ENCODE peak calls at places on chromosomes 1 and 21, in six cellular contexts. M is IMR-90, Q is Peyer's patch, J is left ventricle myocardium inferior, V is heart left ventricle, U is lower lobe of right lung. I is an unnamed sample.

GRCh38 chr1:230280054-230280795 is 145.9 kb downstream of the PGBD5 start:
- DNase-seq in Q (no peak), J (no peak), U (peak; percentile 23), M (no peak), V (no peak), I (no peak)

GRCh38 chr1:71080178-71080781 is 555 bp downstream of the ZRANB2 start:
- DNase-seq in M (peak; percentile 7), J (no peak), V (no peak), Q (no peak), U (no peak), I (no peak)

GRCh38 chr1:19072285-19072981 is 116.0 kb upstream of the IFFO2 start:
- DNase-seq in Q (no peak), M (no peak), V (no peak), U (peak; percentile 26), J (no peak), I (no peak)

GRCh38 chr1:221897312-221897711 is 155.4 kb upstream of the DUSP10 start:
- DNase-seq in U (no peak), V (no peak), M (peak; percentile 78), Q (no peak), J (no peak), I (no peak)

GRCh38 chr1:4820543-4820942 is 166.1 kb downstream of the AJAP1 start:
- DNase-seq in J (no peak), V (no peak), U (no peak), M (no peak), Q (no peak), I (no peak)

GRCh38 chr1:150150511-150151021 is 850 bp downstream of the PLEKHO1 start:
- DNase-seq in J (peak; percentile 40), V (peak; percentile 68), U (peak; percentile 61), Q (peak; percentile 60), M (no peak), I (peak; percentile 35)

GRCh38 chr1:98126740-98127139 is 205.9 kb upstream of the DPYD start:
- DNase-seq in U (no peak), M (no peak), J (no peak), V (no peak), Q (no peak), I (no peak)

GRCh38 chr1:150006881-150007401 is 3.6 kb downstream of the OTUD7B start:
- DNase-seq in M (peak; percentile 76), Q (no peak), V (no peak), U (no peak), J (no peak), I (no peak)

GRCh38 chr1:26882696-26883095 is 7.4 kb downstream of the GPN2 start:
- DNase-seq in J (no peak), Q (no peak), V (no peak), M (no peak), U (no peak), I (no peak)

GRCh38 chr1:26890467-26890796 is 349 bp upstream of the GPN2 start:
- DNase-seq in J (no peak), V (no peak), Q (no peak), M (no peak), U (no peak), I (no peak)

GRCh38 chr1:26889580-26890466 is at the start of gene GPN2:
- DNase-seq in U (peak; percentile 88), M (peak; percentile 72), J (peak; percentile 80), V (peak; percentile 89), Q (peak; percentile 86), I (peak; percentile 59)

DNA sequence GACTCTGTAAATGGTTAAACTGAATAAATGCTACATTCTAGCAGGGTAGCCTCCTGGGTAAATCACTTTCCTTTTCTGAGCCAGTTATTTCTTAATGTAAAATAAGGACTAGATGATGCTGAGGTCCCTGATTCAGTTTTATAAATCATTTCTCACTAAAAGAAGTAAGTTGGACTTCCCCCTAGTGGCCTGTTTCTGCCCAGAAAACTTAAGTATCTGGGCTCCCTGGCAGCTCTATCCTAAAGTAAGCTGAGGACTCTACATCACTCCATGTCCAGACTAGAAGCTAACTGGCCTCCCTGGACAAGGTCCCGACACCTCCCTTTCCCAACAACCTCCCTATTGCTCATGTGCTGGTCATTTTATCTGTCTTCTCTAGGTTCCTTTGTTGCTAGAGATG is 3.0 kb downstream of the GPN2 start:
- DNase-seq in V (no peak), Q (no peak), U (no peak), J (no peak), M (peak; percentile 52), I (no peak)
- TF ChIP-seq CTCF in V (no peak), Q (peak; percentile 37), U (peak; percentile 30), J (peak; percentile 44), M (peak; percentile 55), I (peak; percentile 31)

DNA sequence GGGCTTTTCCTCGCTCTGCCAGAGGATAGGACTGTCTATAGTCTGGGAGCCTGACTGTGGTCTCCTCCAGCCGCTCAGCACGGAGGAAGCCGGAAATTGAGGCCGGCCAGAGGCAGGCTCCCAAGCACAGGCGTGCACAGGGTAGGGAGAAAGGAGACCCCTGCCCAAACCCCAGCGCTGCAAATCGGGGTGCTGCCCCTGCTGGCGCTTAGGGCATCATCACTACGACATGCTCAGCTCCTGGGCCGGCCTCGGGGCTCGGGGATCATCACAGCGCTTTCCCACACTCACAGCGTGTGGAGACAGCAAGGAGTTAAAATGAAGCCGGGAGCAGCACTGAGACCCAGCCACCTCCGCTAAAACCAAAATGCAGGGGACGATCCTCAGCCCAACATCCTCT is 62.8 kb upstream of the ARHGEF16 start:
- DNase-seq in Q (no peak), V (no peak), J (no peak), M (no peak), U (no peak), I (no peak)
- H3K27me3 ChIP-seq in Q (peaks cover 18% of the 10 kb centered on the region), V (no peaks in the 10 kb centered on the region), J (peaks cover 89% of the 10 kb centered on the region), M (peaks cover 68% of the 10 kb centered on the region), U (peaks cover 65% of the 10 kb centered on the region), I (peaks cover 37% of the 10 kb centered on the region)

GRCh38 chr1:198072177-198072576 is 84.6 kb upstream of the NEK7 start:
- DNase-seq in V (no peak), U (no peak), Q (no peak), J (no peak), M (no peak), I (no peak)
- TF ChIP-seq CTCF in V (no peak), U (no peak), Q (peak; percentile 33), J (peak; percentile 46), M (peak; percentile 26), I (no peak)

GRCh38 chr1:206102292-206102936 is 14.8 kb downstream of the AVPR1B start:
- DNase-seq in V (no peak), J (no peak), U (no peak), Q (no peak), M (no peak), I (no peak)
- H3K27me3 ChIP-seq in V (no peaks in the 10 kb centered on the region), J (no peaks in the 10 kb centered on the region), U (no peaks in the 10 kb centered on the region), Q (no peaks in the 10 kb centered on the region), M (peaks cover 42% of the 10 kb centered on the region), I (no peaks in the 10 kb centered on the region)

DNA sequence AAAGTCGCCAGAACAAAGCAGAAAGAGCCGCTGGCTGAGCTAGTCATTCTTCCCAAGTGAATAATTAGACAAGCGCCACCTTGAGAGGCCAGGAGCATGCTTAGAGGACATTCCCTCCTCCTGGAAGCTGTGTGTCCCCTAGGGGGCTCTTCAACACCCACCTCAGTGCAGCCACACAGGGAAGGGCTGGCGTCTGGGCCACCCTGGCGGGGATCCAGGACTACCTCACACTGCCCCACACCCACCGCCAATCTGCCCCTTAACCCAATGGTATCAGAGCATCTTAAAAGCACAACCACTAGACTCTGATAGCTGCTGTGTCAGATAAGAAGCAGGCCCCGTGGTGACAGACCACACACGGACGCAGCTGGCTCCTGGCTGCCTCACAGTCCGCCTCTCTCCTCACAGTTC is 24.9 kb downstream of the SETD4 start:
- DNase-seq in Q (no peak), J (no peak), M (no peak), V (no peak), U (no peak), I (no peak)
- TF ChIP-seq CTCF in Q (no peak), J (no peak), M (no peak), V (no peak), U (no peak), I (no peak)

GRCh38 chr1:234525156-234525774 is 46.3 kb upstream of the TARBP1 start:
- DNase-seq in Q (no peak), U (no peak), M (no peak), V (no peak), J (no peak), I (no peak)
- H3K27me3 ChIP-seq in Q (no peaks in the 10 kb centered on the region), U (no peaks in the 10 kb centered on the region), M (no peaks in the 10 kb centered on the region), V (no peaks in the 10 kb centered on the region), J (no peaks in the 10 kb centered on the region), I (no peaks in the 10 kb centered on the region)